ENCODE peak calls at places on chromosomes 2 and 18, in six cellular contexts. O is MM.1S; S is spleen; U is thoracic aorta; R is activated CD8-positive, alpha-beta T cell treated with anti-CD3 and anti-CD28 coated beads for 36 hours; N is transverse colon. C is an unnamed sample.

GRCh38 chr18:9719421-9719981 is 11.4 kb downstream of the RAB31 start:
- DNase-seq in O (no peak), S (no peak), U (no peak), R (no peak), N (no peak), C (no peak)

GRCh38 chr2:19911799-19912509 is 10.2 kb upstream of the TTC32 start:
- DNase-seq in O (no peak), S (no peak), U (no peak), R (no peak), N (no peak), C (no peak)

GRCh38 chr2:54386993-54387590 is 69.0 kb upstream of the SPTBN1 start:
- DNase-seq in O (no peak), S (no peak), U (no peak), R (no peak), N (no peak), C (no peak)

GRCh38 chr2:225270053-225270452 is 129.5 kb upstream of the NYAP2 start:
- DNase-seq in O (no peak), S (no peak), U (no peak), R (no peak), N (no peak), C (no peak)

GRCh38 chr18:54775686-54776085 is 52.6 kb upstream of the RAB27B start:
- DNase-seq in O (no peak), S (no peak), U (no peak), R (no peak), N (no peak), C (no peak)

GRCh38 chr2:48279347-48279746 is 250.6 kb upstream of the STON1 start:
- DNase-seq in O (no peak), S (no peak), U (no peak), R (no peak), N (no peak), C (no peak)

GRCh38 chr18:48422947-48423378 is 13.8 kb upstream of the ZBTB7C start:
- DNase-seq in O (no peak), S (no peak), U (no peak), R (no peak), N (no peak), C (no peak)

GRCh38 chr2:222862068-222862914 is 1.5 kb downstream of the ACSL3 start:
- DNase-seq in O (no peak), S (no peak), U (no peak), R (no peak), N (peak), C (peak)

GRCh38 chr2:26184555-26185303 is 11.8 kb downstream of the GAREM2 start:
- DNase-seq in O (peak), S (peak), U (no peak), R (peak), N (peak), C (peak)
- TF ChIP-seq CTCF in O (peak), S (peak), U (peak), R (peak), N (peak), C (peak)

GRCh38 chr2:24924732-24925131 is 4.7 kb upstream of the ADCY3 start:
- DNase-seq in O (no peak), S (peak), U (no peak), R (no peak), N (no peak), C (no peak)

GRCh38 chr2:24922556-24922955 is 2.5 kb upstream of the ADCY3 start:
- DNase-seq in O (no peak), S (peak), U (no peak), R (no peak), N (no peak), C (no peak)

GRCh38 chr2:24924266-24924665 is 4.2 kb upstream of the ADCY3 start:
- DNase-seq in O (no peak), S (peak), U (no peak), R (no peak), N (no peak), C (no peak)

GRCh38 chr2:24920813-24921441 is 890 bp upstream of the ADCY3 start:
- DNase-seq in O (peak), S (peak), U (no peak), R (peak), N (no peak), C (peak)

GRCh38 chr2:24923106-24923505 is 3.1 kb upstream of the ADCY3 start:
- DNase-seq in O (no peak), S (peak), U (no peak), R (no peak), N (no peak), C (no peak)
- TF ChIP-seq CTCF in O (no peak), S (no peak), U (no peak), R (no peak), N (no peak), C (no peak)

GRCh38 chr2:112750560-112750843 is 13.9 kb downstream of the CKAP2L start:
- DNase-seq in O (no peak), S (no peak), U (no peak), R (no peak), N (no peak), C (no peak)

GRCh38 chr2:112752667-112753066 is 11.7 kb downstream of the CKAP2L start:
- DNase-seq in O (no peak), S (no peak), U (no peak), R (no peak), N (no peak), C (no peak)

GRCh38 chr2:112754562-112754961 is 9.8 kb downstream of the CKAP2L start:
- DNase-seq in O (no peak), S (no peak), U (no peak), R (no peak), N (no peak), C (no peak)

GRCh38 chr2:112751451-112752197 is 12.8 kb downstream of the CKAP2L start:
- DNase-seq in O (no peak), S (no peak), U (no peak), R (no peak), N (no peak), C (no peak)

GRCh38 chr2:112749755-112750559 is 14.5 kb downstream of the CKAP2L start:
- DNase-seq in O (peak), S (peak), U (no peak), R (peak), N (peak), C (peak)
- TF ChIP-seq CTCF in O (peak), S (peak), U (peak), R (peak), N (peak), C (peak)

DNA sequence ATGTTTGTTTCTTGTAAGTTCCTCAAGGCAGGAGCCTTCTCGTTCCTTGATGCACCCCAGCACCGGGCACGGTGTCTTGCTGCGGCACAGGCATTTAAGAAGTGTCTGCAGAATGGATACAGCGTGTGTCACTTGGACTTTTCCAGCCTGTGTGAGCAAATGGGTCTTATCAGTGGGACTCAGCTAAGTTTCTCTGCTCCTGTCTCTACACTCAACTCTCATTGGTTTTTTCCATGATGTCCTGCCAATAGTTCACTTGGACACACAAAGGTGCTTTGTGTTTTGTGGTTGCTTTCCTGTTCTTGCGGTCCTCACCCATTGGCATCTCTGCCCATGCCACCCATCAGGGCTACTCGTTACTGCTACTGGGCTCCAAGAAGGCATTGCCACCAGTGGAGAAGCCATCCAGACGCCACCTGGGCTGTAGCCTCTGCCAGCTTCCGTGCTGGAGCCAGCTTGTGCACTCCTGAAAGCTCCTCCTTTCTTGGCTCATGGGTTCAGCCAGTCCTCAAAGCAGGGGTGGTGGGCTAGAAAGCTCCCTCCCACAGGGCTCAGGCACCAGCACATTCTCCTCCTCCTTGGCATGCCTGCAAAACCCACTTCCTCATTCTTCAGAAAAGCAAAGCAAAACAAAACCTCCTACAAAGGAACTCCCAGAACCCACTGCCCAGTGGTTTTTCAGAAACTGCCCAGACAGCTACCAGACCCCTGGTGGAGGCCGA is 41.4 kb downstream of the IL1R2 start:
- DNase-seq in O (peak), S (peak), U (no peak), R (peak), N (peak), C (no peak)
- TF ChIP-seq CTCF in O (no peak), S (no peak), U (no peak), R (no peak), N (no peak), C (no peak)

DNA sequence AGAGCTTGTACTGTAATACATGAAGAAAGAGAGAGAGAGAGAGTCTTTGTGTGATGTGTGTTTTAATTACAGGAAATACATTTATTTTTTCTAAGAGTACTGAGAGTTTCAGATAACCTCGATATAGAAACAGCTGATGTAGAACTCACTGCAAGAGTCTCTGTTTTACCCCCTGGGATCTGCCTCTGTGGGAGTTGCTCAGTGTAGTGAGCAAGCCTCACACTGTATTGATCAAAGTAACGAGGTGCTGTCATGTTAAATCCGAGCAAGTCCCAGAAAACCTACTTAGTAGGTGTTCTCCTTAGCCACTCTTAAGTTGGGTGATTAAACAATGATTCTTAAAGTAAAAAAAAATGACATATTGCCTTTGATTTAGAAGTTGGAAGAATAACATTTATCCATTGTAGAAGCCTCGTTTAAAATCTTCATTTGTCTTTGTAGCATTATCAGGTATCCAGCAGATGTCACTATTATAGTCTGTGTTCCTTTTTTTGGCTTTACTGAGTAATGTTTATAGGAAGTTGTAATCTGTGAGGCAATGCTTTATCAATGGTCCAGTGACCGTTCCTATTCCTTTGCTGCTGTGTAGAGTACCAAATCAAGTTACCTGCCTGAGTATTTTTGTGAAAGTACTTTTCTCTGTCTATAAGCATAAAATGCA is 219.0 kb downstream of the MYO3B start:
- DNase-seq in O (peak), S (no peak), U (no peak), R (no peak), N (no peak), C (peak)
- TF ChIP-seq CTCF in O (peak), S (no peak), U (no peak), R (no peak), N (peak), C (peak)

GRCh38 chr18:52694804-52695203 is 354.8 kb downstream of the DCC start:
- DNase-seq in O (peak), S (no peak), U (no peak), R (peak), N (peak), C (peak)
- TF ChIP-seq CTCF in O (peak), S (no peak), U (no peak), R (no peak), N (no peak), C (no peak)